ENCODE peak calls at places on chromosomes 13 and 19, in seven cellular contexts. M is H1, Q is GM12878, H is SK-N-SH, B is HCT116, X is K562, W is HepG2. G is an unnamed sample.

GRCh38 chr19:28170066-28170465 is 1042.9 kb downstream of the UQCRFS1 start:
- DNase-seq in M (no peak), Q (no peak), H (no peak), B (no peak), X (no peak), W (no peak), G (no peak)

GRCh38 chr13:37143901-37144300 is 38.4 kb upstream of the CSNK1A1L start:
- DNase-seq in M (no peak), Q (no peak), H (no peak), B (no peak), X (no peak), W (no peak), G (no peak)

GRCh38 chr19:53703361-53703760 is 71.6 kb downstream of the DPRX start:
- DNase-seq in M (no peak), Q (no peak), H (no peak), B (no peak), X (no peak), W (no peak), G (no peak)

GRCh38 chr13:45339867-45340266 is 1.1 kb downstream of the TPT1 start:
- DNase-seq in M (no peak), Q (no peak), H (no peak), B (no peak), X (no peak), W (no peak), G (no peak)

GRCh38 chr19:19260842-19261241 is 12.3 kb downstream of the TM6SF2 start:
- DNase-seq in M (no peak), Q (no peak), H (no peak), B (no peak), X (no peak), W (no peak), G (no peak)

GRCh38 chr19:29259867-29260281 is 46.9 kb upstream of the UQCRFS1 start:
- DNase-seq in M (no peak), Q (no peak), H (no peak), B (no peak), X (no peak), W (no peak), G (no peak)

GRCh38 chr13:114043421-114044053 is 69.7 kb upstream of the C13orf46 start:
- DNase-seq in M (no peak), Q (no peak), H (peak), B (no peak), X (no peak), W (peak), G (no peak)

GRCh38 chr13:57627663-57628062 is 3.9 kb upstream of the PCDH17 start:
- DNase-seq in M (no peak), Q (no peak), H (peak), B (no peak), X (peak), W (no peak), G (peak)

GRCh38 chr13:93562676-93563075 is 336.1 kb downstream of the GPC6 start:
- DNase-seq in M (no peak), Q (no peak), H (no peak), B (no peak), X (no peak), W (no peak), G (no peak)

GRCh38 chr13:58097831-58098230 is 466.3 kb downstream of the PCDH17 start:
- DNase-seq in M (no peak), Q (no peak), H (no peak), B (no peak), X (no peak), W (no peak), G (no peak)

GRCh38 chr13:82480415-82480814 is 1401.9 kb downstream of the SLITRK1 start:
- DNase-seq in M (no peak), Q (no peak), H (no peak), B (no peak), X (no peak), W (peak), G (no peak)

GRCh38 chr19:30245401-30246039 is 126.7 kb upstream of the ZNF536 start:
- DNase-seq in M (no peak), Q (no peak), H (no peak), B (no peak), X (no peak), W (no peak), G (no peak)

GRCh38 chr13:27374650-27375049 is 49.8 kb upstream of the GTF3A start:
- DNase-seq in M (no peak), Q (no peak), H (peak), B (peak), X (peak), W (peak), G (peak)

GRCh38 chr19:18119243-18120105 is 21.9 kb downstream of the MAST3 start:
- DNase-seq in M (no peak), Q (no peak), H (no peak), B (no peak), X (no peak), W (no peak), G (no peak)

GRCh38 chr19:55179570-55180484 is at the start of gene SYT5:
- DNase-seq in M (peak), Q (no peak), H (peak), B (no peak), X (peak), W (no peak), G (peak)

GRCh38 chr13:100753391-100753790 is 78.8 kb upstream of the TMTC4 start:
- DNase-seq in M (no peak), Q (no peak), H (no peak), B (no peak), X (no peak), W (no peak), G (no peak)

GRCh38 chr13:55244991-55245644 is 1895.6 kb upstream of the PRR20A start:
- DNase-seq in M (peak), Q (no peak), H (peak), B (no peak), X (peak), W (peak), G (peak)

GRCh38 chr13:98155475-98156111 is 12.7 kb downstream of the FARP1 start:
- DNase-seq in M (no peak), Q (no peak), H (no peak), B (no peak), X (no peak), W (no peak), G (no peak)

GRCh38 chr13:73835138-73835721 is 299.0 kb downstream of the KLF12 start:
- DNase-seq in M (no peak), Q (peak), H (peak), B (peak), X (peak), W (peak), G (peak)

GRCh38 chr19:35471946-35472345 is 18.3 kb downstream of the KRTDAP start:
- DNase-seq in M (no peak), Q (no peak), H (no peak), B (no peak), X (no peak), W (no peak), G (no peak)

GRCh38 chr19:51012661-51013190 is 6.8 kb downstream of the KLK10 start:
- DNase-seq in M (no peak), Q (no peak), H (no peak), B (no peak), X (no peak), W (no peak), G (no peak)

GRCh38 chr19:10808937-10809655 is 26.9 kb downstream of the TMED1 start:
- DNase-seq in M (no peak), Q (no peak), H (no peak), B (peak), X (peak), W (no peak), G (no peak)

GRCh38 chr19:31534786-31535185 is 185.6 kb upstream of the TSHZ3 start:
- DNase-seq in M (peak), Q (no peak), H (no peak), B (no peak), X (no peak), W (no peak), G (no peak)

GRCh38 chr19:56377105-56377924 is 16.0 kb downstream of the ZNF582 start:
- DNase-seq in M (no peak), Q (no peak), H (no peak), B (no peak), X (no peak), W (no peak), G (no peak)

GRCh38 chr19:53365134-53365898 is at the start of gene ZNF525:
- DNase-seq in M (peak), Q (peak), H (peak), B (peak), X (peak), W (peak), G (peak)

GRCh38 chr13:109396266-109396665 is 390.1 kb downstream of the IRS2 start:
- DNase-seq in M (no peak), Q (no peak), H (no peak), B (no peak), X (no peak), W (no peak), G (no peak)

GRCh38 chr13:107322228-107322627 is 754.3 kb upstream of the ARGLU1 start:
- DNase-seq in M (no peak), Q (no peak), H (no peak), B (no peak), X (no peak), W (no peak), G (no peak)

GRCh38 chr19:31289976-31290375 is 59.3 kb downstream of the TSHZ3 start:
- DNase-seq in M (no peak), Q (no peak), H (no peak), B (no peak), X (no peak), W (no peak), G (no peak)

GRCh38 chr19:50478901-50479715 is 2.5 kb upstream of the GARIN5A start:
- DNase-seq in M (peak), Q (no peak), H (no peak), B (no peak), X (peak), W (peak), G (peak)

GRCh38 chr13:21033866-21034601 is 27.4 kb downstream of the LATS2 start:
- DNase-seq in M (no peak), Q (no peak), H (no peak), B (no peak), X (no peak), W (no peak), G (peak)

GRCh38 chr13:72431981-72432617 is 295.3 kb downstream of the MZT1 start:
- DNase-seq in M (no peak), Q (no peak), H (no peak), B (no peak), X (no peak), W (no peak), G (no peak)

GRCh38 chr13:21902709-21903098 is 231.8 kb downstream of the FGF9 start:
- DNase-seq in M (no peak), Q (no peak), H (no peak), B (no peak), X (no peak), W (no peak), G (no peak)

GRCh38 chr13:97905517-97905916 is 48.0 kb upstream of the IPO5 start:
- DNase-seq in M (no peak), Q (no peak), H (no peak), B (no peak), X (no peak), W (no peak), G (no peak)

GRCh38 chr13:97342136-97342535 is 91.8 kb upstream of the RAP2A start:
- DNase-seq in M (no peak), Q (no peak), H (no peak), B (no peak), X (no peak), W (no peak), G (no peak)

GRCh38 chr19:866769-867300 is 7.4 kb downstream of the CFD start:
- DNase-seq in M (no peak), Q (no peak), H (no peak), B (no peak), X (no peak), W (no peak), G (no peak)

GRCh38 chr19:46603752-46604241 is 2.7 kb downstream of the CALM3 start:
- DNase-seq in M (no peak), Q (no peak), H (peak), B (no peak), X (no peak), W (no peak), G (no peak)

GRCh38 chr19:5585461-5586299 is 17.9 kb upstream of the TINCR start:
- DNase-seq in M (peak), Q (no peak), H (peak), B (no peak), X (peak), W (no peak), G (no peak)

GRCh38 chr19:18542936-18543813 is at the start of gene FKBP8:
- DNase-seq in M (peak), Q (no peak), H (peak), B (peak), X (peak), W (peak), G (peak)

GRCh38 chr13:26584713-26585112 is 27.2 kb downstream of the WASF3 start:
- DNase-seq in M (no peak), Q (no peak), H (no peak), B (no peak), X (no peak), W (no peak), G (no peak)

GRCh38 chr19:44803442-44804428 is 5.2 kb upstream of the BCAM start:
- DNase-seq in M (no peak), Q (no peak), H (peak), B (no peak), X (no peak), W (no peak), G (no peak)
- TF ChIP-seq JUND in M (no peak), Q (no peak), H (no peak), B (no peak), X (no peak), W (no peak), G (no peak)

GRCh38 chr13:75617230-75617629 is 18.9 kb upstream of the LMO7 start:
- DNase-seq in M (no peak), Q (no peak), H (no peak), B (no peak), X (no peak), W (no peak), G (peak)

GRCh38 chr13:75618308-75618707 is 17.8 kb upstream of the LMO7 start:
- DNase-seq in M (no peak), Q (no peak), H (no peak), B (no peak), X (no peak), W (no peak), G (no peak)

DNA sequence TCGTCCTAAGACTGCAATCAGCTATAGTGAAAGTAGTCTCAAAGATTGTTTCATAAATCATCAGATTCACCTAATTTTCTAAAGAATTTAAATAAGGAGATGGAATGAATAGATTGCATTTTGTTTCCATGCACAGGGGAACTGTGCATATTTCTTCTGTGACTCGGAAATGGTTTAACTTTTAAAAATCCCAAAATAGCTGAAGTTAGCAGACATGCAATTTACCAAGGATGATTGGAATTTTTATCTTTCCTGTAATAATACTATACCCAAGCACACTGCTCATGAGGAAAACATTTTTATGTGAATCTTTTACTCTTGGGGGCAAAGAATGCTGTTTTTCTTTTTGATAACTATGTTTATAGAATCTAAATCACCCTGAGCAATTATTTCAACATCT is 15.0 kb upstream of the LMO7 start:
- DNase-seq in M (no peak), Q (no peak), H (no peak), B (no peak), X (no peak), W (no peak), G (no peak)
- TF ChIP-seq JUND in M (no peak), Q (no peak), H (peak), B (no peak), X (no peak), W (no peak), G (no peak)

DNA sequence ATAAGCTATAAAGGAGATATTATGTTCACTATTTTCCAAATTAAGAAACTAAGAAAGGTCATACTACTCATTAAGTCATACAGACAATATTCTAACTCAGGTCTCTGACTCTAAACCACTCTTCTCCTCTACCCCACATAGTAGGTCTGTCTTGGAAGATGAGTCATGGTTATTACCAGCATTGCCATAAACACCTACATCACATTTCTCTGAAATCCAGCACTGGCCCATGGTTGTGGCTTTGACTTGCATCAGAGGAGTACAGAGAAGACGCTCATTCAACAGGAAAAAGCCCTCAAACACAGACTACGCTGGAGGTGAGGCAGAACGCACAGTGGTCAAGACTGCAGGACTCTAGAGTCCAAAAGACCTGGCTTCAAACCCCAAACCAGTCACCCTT is 476.8 kb downstream of the COG6 start:
- DNase-seq in M (no peak), Q (no peak), H (no peak), B (no peak), X (no peak), W (no peak), G (no peak)
- TF ChIP-seq JUND in M (no peak), Q (no peak), H (no peak), B (no peak), X (no peak), W (no peak), G (no peak)

GRCh38 chr13:61728468-61728867 is 312.8 kb upstream of the PCDH20 start:
- DNase-seq in M (no peak), Q (no peak), H (peak), B (no peak), X (no peak), W (no peak), G (no peak)
- TF ChIP-seq JUND in M (no peak), Q (no peak), H (no peak), B (no peak), X (no peak), W (no peak), G (no peak)

DNA sequence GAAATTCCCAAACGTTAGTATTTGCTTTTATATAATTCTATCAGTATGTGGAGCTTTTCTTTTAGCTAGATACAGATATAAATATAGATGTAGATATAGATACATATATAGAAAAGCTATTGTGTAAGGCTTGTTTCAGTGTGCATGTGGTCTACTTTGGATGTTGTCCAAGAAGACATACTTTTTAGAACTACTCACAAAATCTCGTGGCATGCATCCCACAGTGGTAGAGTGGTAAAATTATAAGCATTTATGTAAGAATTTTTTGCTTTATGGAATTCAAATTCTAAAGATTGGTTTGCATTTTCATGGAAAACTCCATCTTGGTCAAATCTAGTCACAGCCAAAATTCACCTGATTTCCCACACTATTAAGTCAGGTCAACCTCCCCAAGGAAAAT is 880.4 kb downstream of the EFNB2 start:
- DNase-seq in M (no peak), Q (no peak), H (no peak), B (no peak), X (no peak), W (no peak), G (no peak)
- TF ChIP-seq JUND in M (no peak), Q (no peak), H (no peak), B (no peak), X (no peak), W (no peak), G (no peak)

GRCh38 chr13:23898101-23898500 is 799 bp upstream of the C1QTNF9B start:
- DNase-seq in M (no peak), Q (no peak), H (no peak), B (no peak), X (no peak), W (no peak), G (no peak)
- TF ChIP-seq JUND in M (no peak), Q (no peak), H (no peak), B (no peak), X (no peak), W (no peak), G (no peak)

DNA sequence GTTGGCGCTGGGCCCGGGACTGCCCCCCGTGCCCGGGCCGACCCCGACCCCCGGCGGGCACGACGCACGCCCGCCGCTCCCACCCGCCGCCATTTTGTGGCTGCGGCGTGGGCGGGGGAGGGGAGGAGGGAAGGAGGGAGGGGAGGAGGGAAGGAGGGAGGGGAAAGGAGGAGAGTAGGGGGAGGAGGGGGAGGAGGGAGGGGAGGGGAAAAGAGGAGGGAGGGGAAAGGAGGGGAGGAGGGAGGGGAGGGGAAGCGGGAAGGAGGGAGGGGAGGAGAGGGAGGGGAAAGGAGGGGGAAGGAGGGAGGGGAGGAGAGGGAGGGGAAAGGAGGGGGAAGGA is at the start of gene BTBD2:
- DNase-seq in M (no peak), Q (no peak), H (peak), B (peak), X (peak), W (no peak), G (no peak)
- TF ChIP-seq JUND in M (no peak), Q (no peak), H (no peak), B (no peak), X (no peak), W (no peak), G (no peak)

DNA sequence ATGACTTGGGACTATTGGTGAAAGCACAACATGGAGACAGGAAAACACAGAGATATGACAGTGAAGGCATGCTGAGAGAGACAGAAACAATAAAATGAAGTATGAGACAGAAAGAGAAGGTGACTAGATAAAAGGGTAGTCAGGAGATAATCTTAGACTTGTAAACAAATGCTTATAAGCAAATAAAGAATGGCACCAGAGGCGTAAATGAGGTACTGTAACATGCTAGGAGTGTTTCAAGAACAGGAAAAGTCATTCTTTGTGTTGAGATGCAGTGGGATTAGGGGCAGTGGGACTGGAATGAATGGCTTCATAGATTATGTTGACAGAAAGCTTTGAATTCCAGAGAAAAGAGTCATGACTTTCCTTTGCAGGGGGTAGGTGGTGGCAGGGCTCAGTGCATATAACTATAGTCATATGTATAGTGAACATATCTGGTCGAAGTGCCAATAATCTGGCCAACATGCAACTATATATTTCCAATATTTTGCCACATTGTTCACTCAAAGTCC is 393.1 kb downstream of the ITGBL1 start:
- DNase-seq in M (no peak), Q (no peak), H (no peak), B (no peak), X (no peak), W (peak), G (no peak)
- TF ChIP-seq JUND in M (no peak), Q (no peak), H (no peak), B (no peak), X (no peak), W (no peak), G (no peak)

DNA sequence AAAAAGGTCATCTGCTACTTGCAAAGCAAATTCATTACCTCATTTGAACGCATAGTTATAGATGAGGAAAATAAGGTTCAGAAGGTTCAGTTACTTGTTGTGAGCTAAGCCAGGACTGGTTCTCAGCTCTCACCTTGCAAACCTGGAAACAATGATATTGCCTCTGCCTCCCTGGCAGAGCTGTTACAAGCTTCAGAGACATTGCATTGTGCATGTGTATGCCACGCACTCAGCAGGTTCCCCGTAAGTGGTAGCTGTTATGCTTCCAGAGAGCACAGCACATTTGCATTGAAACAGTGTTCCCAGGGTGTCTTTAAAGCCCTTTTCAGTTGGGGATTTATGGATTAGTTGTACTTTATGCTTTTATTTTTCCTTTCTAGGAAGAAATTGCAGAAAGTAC is 80.6 kb downstream of the DGKH start:
- DNase-seq in M (no peak), Q (no peak), H (no peak), B (no peak), X (no peak), W (no peak), G (no peak)
- TF ChIP-seq JUND in M (no peak), Q (no peak), H (no peak), B (no peak), X (no peak), W (no peak), G (no peak)

GRCh38 chr19:42172261-42172660 is 40.0 kb upstream of the POU2F2 start:
- DNase-seq in M (no peak), Q (no peak), H (no peak), B (no peak), X (no peak), W (no peak), G (no peak)
- TF ChIP-seq JUND in M (no peak), Q (no peak), H (no peak), B (no peak), X (no peak), W (no peak), G (no peak)

G was measured in T47D.